ENCODE peak calls at places on chromosomes 12 and 14, in seven cellular contexts. S is AG04449, P is OCI-LY7, J is fibroblast of pulmonary artery, F is thyroid gland, B is AG04450, Q is fibroblast of the aortic adventitia. D is an unnamed sample.

GRCh38 chr12:22626429-22626828 is 1.5 kb downstream of the ETNK1 start:
- DNase-seq in Q (peak; percentile 38), F (no peak), B (no peak), S (no peak), P (peak; percentile 55), J (peak; percentile 29), D (peak; percentile 34)

GRCh38 chr12:63862187-63863107 is 17.9 kb downstream of the SRGAP1 start:
- DNase-seq in J (peak; percentile 37), B (no peak), Q (no peak), F (peak; percentile 86), P (no peak), S (no peak), D (peak; percentile 18)

GRCh38 chr14:90518075-90518940 is 121.5 kb downstream of the CALM1 start:
- DNase-seq in B (no peak), Q (no peak), J (no peak), F (no peak), S (no peak), P (no peak), D (no peak)

GRCh38 chr14:26395726-26396125 is 202.1 kb downstream of the NOVA1 start:
- DNase-seq in J (no peak), B (no peak), P (no peak), F (no peak), Q (no peak), S (no peak), D (no peak)

GRCh38 chr14:90454041-90455000 is 57.5 kb downstream of the CALM1 start:
- DNase-seq in P (peak; percentile 16), F (peak; percentile 47), B (peak; percentile 45), S (no peak), J (peak; percentile 81), Q (peak; percentile 73), D (peak; percentile 83)

GRCh38 chr12:92140919-92141536 is 4.6 kb downstream of the BTG1 start:
- DNase-seq in J (no peak), Q (peak; percentile 17), F (no peak), P (no peak), B (no peak), S (no peak), D (no peak)

GRCh38 chr12:109288571-109288970 is 20.5 kb downstream of the FOXN4 start:
- DNase-seq in B (no peak), F (no peak), Q (no peak), P (peak; percentile 31), S (no peak), J (no peak), D (no peak)

GRCh38 chr14:90602088-90602687 is 205.4 kb downstream of the CALM1 start:
- DNase-seq in F (no peak), B (no peak), P (no peak), S (no peak), Q (no peak), J (no peak), D (no peak)

GRCh38 chr12:1972856-1973317 is 31.4 kb downstream of the DCP1B start:
- DNase-seq in S (no peak), J (peak; percentile 8), B (peak; percentile 20), F (peak; percentile 71), P (no peak), Q (peak; percentile 70), D (peak; percentile 43)

GRCh38 chr12:75981773-75982564 is 49.6 kb downstream of the PHLDA1 start:
- DNase-seq in Q (no peak), J (peak; percentile 41), B (no peak), P (no peak), F (no peak), S (no peak), D (peak; percentile 39)

GRCh38 chr14:34931206-34931605 is 51.6 kb upstream of the SRP54 start:
- DNase-seq in F (no peak), Q (peak; percentile 38), J (peak; percentile 28), P (peak; percentile 28), S (no peak), B (no peak), D (no peak)

GRCh38 chr14:47442206-47442605 is 233.2 kb downstream of the MDGA2 start:
- DNase-seq in F (no peak), Q (no peak), P (no peak), J (peak; percentile 8), B (no peak), S (no peak), D (peak; percentile 56)

GRCh38 chr12:113007166-113007565 is 28.8 kb downstream of the OAS2 start:
- DNase-seq in S (no peak), Q (peak; percentile 66), B (no peak), J (peak; percentile 60), F (no peak), P (no peak), D (peak; percentile 91)

DNA sequence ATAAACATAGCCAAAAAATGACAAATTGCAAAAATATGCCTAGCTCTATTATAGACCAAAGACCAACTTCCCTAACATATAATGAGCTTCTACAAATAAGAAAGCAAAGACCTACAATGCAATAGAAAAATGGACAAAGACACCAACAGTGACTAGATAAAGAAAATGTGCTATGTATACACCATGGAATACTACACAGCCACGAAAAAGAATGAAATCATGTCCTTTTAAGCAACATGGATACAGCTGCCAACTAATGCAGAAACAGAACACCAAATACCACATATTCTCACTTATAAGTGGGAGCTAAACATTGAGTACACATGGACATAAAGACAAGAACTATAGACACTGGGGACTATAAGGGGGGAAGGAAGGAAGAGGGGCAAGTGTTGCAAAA is 10.9 kb upstream of the PCNX1 start:
- DNase-seq in S (no peak), P (no peak), F (no peak), Q (no peak), J (no peak), B (no peak), D (no peak)
- H3K4me3 ChIP-seq in S (no peak overlapping the region), P (no peak overlapping the region), F (no peak overlapping the region), Q (no peak overlapping the region), J (no peak overlapping the region), B (no peak overlapping the region), D (no peak overlapping the region)

GRCh38 chr14:52272375-52272774 is 4.9 kb downstream of the PTGDR start:
- DNase-seq in P (peak; percentile 45), S (no peak), Q (peak; percentile 61), J (peak; percentile 53), F (no peak), B (no peak), D (peak; percentile 14)
- TF ChIP-seq CTCF in P (peak; percentile 65), S (peak; percentile 31), Q (peak; percentile 41), J (peak; percentile 44), F (no peak), B (peak; percentile 48), D (peak; percentile 32)

GRCh38 chr12:56530390-56531055 is 8.9 kb downstream of the RBMS2 start:
- DNase-seq in Q (no peak), F (no peak), J (no peak), B (no peak), P (no peak), S (no peak), D (no peak)
- H3K4me3 ChIP-seq in Q (no peak overlapping the region), F (no peak overlapping the region), J (no peak overlapping the region), B (no peak overlapping the region), P (no peak overlapping the region), S (no peak overlapping the region), D (no peak overlapping the region)

DNA sequence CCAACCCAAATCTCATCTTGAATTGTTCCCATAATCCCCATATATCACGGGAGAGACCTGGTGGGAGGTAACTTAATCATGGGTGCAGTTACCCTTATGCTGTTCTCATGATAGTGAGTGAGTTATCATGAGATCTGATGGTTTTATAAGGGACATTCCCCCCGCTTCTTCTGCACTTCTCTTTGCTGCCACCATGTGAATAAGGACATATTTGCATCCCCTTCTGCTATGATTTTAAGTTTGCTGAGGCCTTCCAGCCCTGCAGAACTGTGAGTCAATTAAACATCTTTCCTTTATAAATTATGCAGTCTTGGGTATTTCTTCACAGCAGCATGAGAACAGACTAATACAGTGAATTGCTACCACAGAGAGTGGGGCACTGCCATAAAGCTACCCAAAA is 179.1 kb downstream of the LRIG3 start:
- DNase-seq in J (no peak), F (no peak), S (no peak), Q (no peak), P (no peak), B (no peak), D (no peak)
- TF ChIP-seq CTCF in J (no peak), F (no peak), S (no peak), Q (no peak), P (no peak), B (no peak), D (no peak)

GRCh38 chr12:53218551-53219114 is 11.6 kb upstream of the ITGB7 start:
- DNase-seq in J (no peak), B (no peak), P (no peak), F (no peak), Q (peak; percentile 66), S (no peak), D (no peak)
- H3K4me3 ChIP-seq in J (peak overlapping the region; percentile 74), B (peak overlapping the region; percentile 80), P (peak overlapping the region; percentile 74), F (peak overlapping the region; percentile 60), Q (peak overlapping the region; percentile 89), S (peak overlapping the region; percentile 95), D (peak overlapping the region; percentile 57)

GRCh38 chr14:29721586-29721985 is 206.1 kb downstream of the PRKD1 start:
- DNase-seq in J (peak; percentile 18), S (no peak), P (no peak), F (no peak), B (no peak), Q (peak; percentile 55), D (no peak)
- TF ChIP-seq CTCF in J (no peak), S (no peak), P (no peak), F (no peak), B (no peak), Q (no peak), D (no peak)

DNA sequence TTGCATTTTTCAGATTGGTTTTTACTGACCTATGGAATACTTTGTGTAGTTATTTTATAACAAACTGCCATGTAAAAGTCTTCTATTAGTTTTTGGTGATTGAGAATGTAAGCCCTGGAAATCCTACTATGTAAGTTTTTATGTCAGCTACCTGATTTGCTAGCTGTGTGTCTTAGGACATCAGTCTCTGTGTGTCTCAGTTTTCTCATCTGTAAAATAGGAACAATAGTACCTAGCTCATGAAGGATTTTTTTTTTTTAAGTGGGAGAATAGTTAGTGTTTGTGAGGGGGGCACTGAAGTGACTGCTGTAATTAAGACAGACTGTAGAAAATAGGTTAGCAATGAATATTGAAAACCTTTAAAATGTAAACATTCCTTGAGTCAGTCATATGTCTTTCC is 51.9 kb upstream of the KCNMB4 start:
- DNase-seq in F (no peak), B (no peak), J (no peak), Q (no peak), S (no peak), P (no peak), D (no peak)
- H3K4me3 ChIP-seq in F (no peak overlapping the region), B (no peak overlapping the region), J (no peak overlapping the region), Q (no peak overlapping the region), S (no peak overlapping the region), P (no peak overlapping the region), D (no peak overlapping the region)

DNA sequence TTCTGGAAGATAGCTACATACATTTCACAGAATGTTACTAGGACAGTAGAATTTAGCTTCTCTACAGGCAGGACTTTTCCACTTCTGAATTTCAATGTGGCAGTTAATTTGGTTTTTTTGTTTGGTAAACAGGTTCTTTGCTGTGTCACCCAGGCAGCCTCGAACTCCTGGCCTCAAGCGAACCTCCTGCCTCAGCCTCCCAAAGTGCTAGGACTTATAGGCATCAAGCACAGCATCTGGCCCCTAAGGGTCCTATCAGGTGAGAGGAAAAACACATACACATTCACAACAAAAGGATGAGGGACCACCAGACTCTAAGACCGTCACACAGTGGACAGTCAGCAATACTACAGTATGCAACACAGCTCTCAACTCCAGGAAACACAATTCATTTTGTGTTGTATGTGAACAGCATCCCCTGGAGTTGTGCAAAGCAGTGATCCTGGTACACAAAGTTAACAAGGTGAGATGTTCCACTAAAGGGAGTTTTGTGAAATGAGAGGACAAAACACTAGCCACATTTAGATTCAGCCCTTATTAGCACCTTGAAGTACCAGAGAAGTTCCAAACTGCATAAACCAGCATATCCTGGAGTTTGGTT is 6.9 kb downstream of the ATP2B1 start:
- DNase-seq in J (no peak), P (no peak), F (no peak), B (no peak), Q (no peak), S (no peak), D (no peak)
- TF ChIP-seq CTCF in J (no peak), P (peak; percentile 60), F (no peak), B (no peak), Q (no peak), S (no peak), D (no peak)

GRCh38 chr14:76464856-76465255 is 88.9 kb downstream of the ESRRB start:
- DNase-seq in S (no peak), F (peak; percentile 71), P (no peak), Q (no peak), J (no peak), B (no peak), D (no peak)
- H3K4me3 ChIP-seq in S (no peak overlapping the region), F (no peak overlapping the region), P (no peak overlapping the region), Q (no peak overlapping the region), J (no peak overlapping the region), B (no peak overlapping the region), D (no peak overlapping the region)

D was measured in astrocyte of the spinal cord.